ENCODE peak calls at places on chromosomes 7 and 10, in five cellular contexts. H, B, S, W and P are unnamed samples. For H3K9me3, the result is how much of the 10 kb centered on the place peaks cover.

GRCh38 chr10:119305860-119306513 is 98.6 kb downstream of the GRK5 start:
- DNase-seq in B (peak), W (peak), H (no peak), S (no peak), P (peak)

GRCh38 chr10:125375210-125375609 is 214.8 kb upstream of the CTBP2 start:
- DNase-seq in B (no peak), H (no peak), W (no peak), S (no peak), P (peak)

GRCh38 chr7:18037609-18038008 is 10.0 kb upstream of the PRPS1L1 start:
- DNase-seq in H (no peak), S (no peak), B (no peak), W (no peak), P (no peak)

GRCh38 chr10:83760142-83760541 is 379.2 kb upstream of the GHITM start:
- DNase-seq in W (no peak), B (no peak), H (no peak), S (no peak), P (no peak)

GRCh38 chr10:77710759-77711682 is 73.4 kb upstream of the KCNMA1 start:
- DNase-seq in B (peak), W (no peak), H (peak), S (peak), P (peak)

GRCh38 chr10:124534231-124534798 is 72.7 kb downstream of the LHPP start:
- DNase-seq in W (no peak), S (no peak), B (no peak), H (no peak), P (no peak)

GRCh38 chr10:101162677-101163076 is 31.6 kb downstream of the TLX1 start:
- DNase-seq in B (no peak), W (no peak), S (no peak), H (no peak), P (no peak)

GRCh38 chr7:153887756-153888591 is 164.2 kb upstream of the DPP6 start:
- DNase-seq in W (no peak), B (no peak), H (peak), S (no peak), P (no peak)

GRCh38 chr7:15977663-15978062 is 291.2 kb upstream of the MEOX2 start:
- DNase-seq in S (no peak), B (no peak), W (no peak), H (no peak), P (peak)

GRCh38 chr7:112905950-112906349 is 115.8 kb upstream of the TMEM168 start:
- DNase-seq in S (no peak), W (no peak), H (no peak), B (no peak), P (no peak)

GRCh38 chr10:74977072-74977471 is 134.4 kb upstream of the SAMD8 start:
- DNase-seq in S (no peak), B (no peak), W (no peak), H (no peak), P (no peak)

GRCh38 chr10:112140110-112140755 is 43.3 kb downstream of the GPAM start:
- DNase-seq in B (peak), S (peak), W (peak), H (peak), P (peak)
- TF ChIP-seq SMC3 in B (peak), S (peak), W (peak), H (peak), P (peak)

GRCh38 chr7:6159097-6159483 is 113.3 kb downstream of the CYTH3 start:
- DNase-seq in H (peak), S (no peak), W (no peak), B (no peak), P (peak)

GRCh38 chr7:6159524-6160011 is 112.9 kb downstream of the CYTH3 start:
- DNase-seq in S (no peak), H (peak), B (no peak), W (no peak), P (no peak)

GRCh38 chr7:6161463-6162330 is 110.7 kb downstream of the CYTH3 start:
- DNase-seq in B (no peak), S (no peak), W (no peak), H (no peak), P (no peak)

GRCh38 chr7:6158424-6159096 is 113.9 kb downstream of the CYTH3 start:
- DNase-seq in H (peak), W (no peak), B (no peak), S (no peak), P (no peak)

GRCh38 chr7:6160191-6160623 is 112.2 kb downstream of the CYTH3 start:
- DNase-seq in W (no peak), H (peak), B (no peak), S (no peak), P (peak)
- H3K9me3 ChIP-seq in W (under half), H (under half), B (under half), S (under half), P (under half)

GRCh38 chr7:150958603-150959002 is 19.5 kb downstream of the KCNH2 start:
- DNase-seq in W (no peak), S (no peak), B (no peak), H (no peak), P (no peak)
- TF ChIP-seq MXI1 in W (no peak), S (no peak), B (no peak), H (no peak), P (no peak)

DNA sequence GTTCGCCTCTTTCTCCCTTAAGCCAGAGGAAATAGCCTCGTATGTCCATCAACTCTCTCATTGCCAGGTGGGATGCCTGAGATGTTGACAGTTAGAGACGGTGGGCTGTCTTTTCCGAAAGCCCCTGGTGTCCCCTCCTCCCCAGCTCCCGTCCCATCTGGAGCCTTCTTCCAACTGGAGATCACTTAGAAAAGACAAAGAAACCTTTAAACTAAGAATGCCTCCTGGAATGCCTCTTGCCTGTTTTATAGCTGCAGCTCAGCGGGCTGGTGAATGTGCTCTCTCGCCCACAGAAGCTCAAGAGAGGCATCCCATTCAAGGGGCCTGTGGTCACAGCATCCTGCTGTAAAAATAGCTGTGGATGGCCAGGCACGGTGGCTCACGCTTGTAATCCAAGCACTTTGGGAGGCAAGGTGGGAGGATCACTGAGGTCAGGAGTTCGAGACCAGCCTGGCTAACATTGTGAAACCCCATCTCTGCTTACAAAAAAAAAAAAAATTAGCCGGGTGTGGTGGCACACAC is 5.2 kb upstream of the MYL10 start:
- DNase-seq in B (no peak), W (no peak), S (no peak), H (no peak), P (no peak)
- TF ChIP-seq SMC3 in B (no peak), W (no peak), S (no peak), H (no peak), P (no peak)

GRCh38 chr10:59993931-59994330 is 87.6 kb upstream of the CCDC6 start:
- DNase-seq in W (no peak), B (no peak), H (no peak), S (no peak), P (no peak)

GRCh38 chr10:59997807-59998525 is 91.6 kb upstream of the CCDC6 start:
- DNase-seq in W (no peak), S (no peak), B (no peak), H (no peak), P (no peak)

GRCh38 chr10:59991117-59991516 is 84.8 kb upstream of the CCDC6 start:
- DNase-seq in W (no peak), S (no peak), B (no peak), H (no peak), P (no peak)

GRCh38 chr10:59991661-59992060 is 85.3 kb upstream of the CCDC6 start:
- DNase-seq in H (no peak), W (no peak), B (no peak), S (no peak), P (no peak)

GRCh38 chr10:59995862-59996261 is 89.5 kb upstream of the CCDC6 start:
- DNase-seq in W (no peak), H (no peak), S (no peak), B (no peak), P (no peak)
- H3K9me3 ChIP-seq in W (under half), H (under half), S (under half), B (under half), P (under half)

GRCh38 chr10:16519250-16519907 is 2.3 kb downstream of the C1QL3 start:
- DNase-seq in S (no peak), H (no peak), W (no peak), B (no peak), P (no peak)

GRCh38 chr10:16521311-16522016 is at the start of gene C1QL3:
- DNase-seq in S (no peak), H (peak), B (no peak), W (no peak), P (peak)

GRCh38 chr10:16518822-16519221 is 2.9 kb downstream of the C1QL3 start:
- DNase-seq in W (no peak), S (no peak), B (no peak), H (peak), P (no peak)

GRCh38 chr10:16520900-16521299 is 779 bp downstream of the C1QL3 start:
- DNase-seq in S (no peak), W (no peak), B (no peak), H (peak), P (peak)

GRCh38 chr10:16519908-16520861 is 1.5 kb downstream of the C1QL3 start:
- DNase-seq in S (no peak), B (no peak), W (no peak), H (peak), P (no peak)
- TF ChIP-seq MXI1 in S (no peak), B (no peak), W (no peak), H (no peak), P (no peak)

GRCh38 chr10:78745445-78745844 is 323.3 kb upstream of the ZMIZ1 start:
- DNase-seq in B (no peak), W (no peak), H (peak), S (peak), P (no peak)

GRCh38 chr10:78742730-78743615 is 325.8 kb upstream of the ZMIZ1 start:
- DNase-seq in H (peak), B (no peak), W (no peak), S (peak), P (no peak)

GRCh38 chr10:78742406-78742729 is 326.4 kb upstream of the ZMIZ1 start:
- DNase-seq in B (no peak), S (no peak), H (no peak), W (no peak), P (no peak)

GRCh38 chr10:78746178-78746763 is 322.5 kb upstream of the ZMIZ1 start:
- DNase-seq in H (no peak), S (no peak), B (no peak), W (no peak), P (no peak)

DNA sequence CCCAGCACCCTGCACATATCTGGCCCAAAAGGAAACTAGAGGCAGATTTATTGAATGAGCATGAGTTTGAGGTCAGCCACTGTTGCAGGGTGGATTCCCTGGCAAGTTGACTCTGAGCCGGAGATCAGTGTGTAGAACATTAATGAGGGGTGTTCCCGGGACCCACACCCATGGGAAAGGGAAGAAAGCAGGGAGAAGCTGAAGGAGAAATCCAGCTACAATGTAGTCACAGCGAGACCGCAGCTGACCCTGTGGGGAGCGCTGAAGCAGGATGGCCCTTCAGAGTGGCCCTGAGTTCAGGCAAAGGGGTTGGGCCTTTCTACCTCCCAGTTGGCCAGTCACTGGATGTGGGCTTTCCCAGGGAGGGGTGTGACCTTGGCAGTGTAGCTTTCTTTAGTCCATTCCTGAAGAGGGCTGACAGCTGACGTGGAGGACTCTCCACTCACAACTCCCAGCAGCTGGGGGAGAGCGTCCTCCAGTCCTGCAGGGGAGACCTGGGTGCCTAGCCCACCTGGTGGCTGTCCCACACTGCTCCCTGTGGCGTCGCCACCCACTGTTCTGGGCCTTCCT is 324.2 kb upstream of the ZMIZ1 start:
- DNase-seq in S (peak), B (no peak), W (no peak), H (no peak), P (no peak)
- TF ChIP-seq SMC3 in S (no peak), B (no peak), W (no peak), H (no peak), P (no peak)